ENCODE peak calls at places on chromosomes 4 and X, in four cellular contexts. Z is fibroblast of mammary gland, R is NCI-H345, T is PC-3. L is an unnamed sample.

GRCh38 chr4:169707958-169708643 is 49.6 kb downstream of the HPF1 start:
- DNase-seq in Z (peak; percentile 53), R (no peak), T (no peak), L (no peak)

GRCh38 chr4:9765091-9765490 is 16.3 kb upstream of the DRD5 start:
- DNase-seq in Z (peak; percentile 2), R (no peak), T (peak; percentile 26), L (no peak)

GRCh38 chrX:81301877-81302276 is 100.0 kb downstream of the SH3BGRL start:
- DNase-seq in Z (no peak), R (no peak), T (peak; percentile 55), L (no peak)

GRCh38 chr4:68011684-68012083 is 48.4 kb upstream of the TMPRSS11A start:
- DNase-seq in Z (no peak), R (no peak), T (no peak), L (no peak)

GRCh38 chr4:152460488-152460887 is 75.4 kb downstream of the FBXW7 start:
- DNase-seq in Z (peak; percentile 86), R (no peak), T (peak; percentile 41), L (peak; percentile 92)

GRCh38 chrX:8815460-8816065 is 14.4 kb upstream of the FAM9A start:
- DNase-seq in Z (peak; percentile 48), R (peak; percentile 59), T (peak; percentile 82), L (peak; percentile 30)

GRCh38 chrX:1249101-1249887 is 19.3 kb upstream of the CSF2RA start:
- DNase-seq in Z (no peak), R (no peak), T (peak; percentile 29), L (peak; percentile 16)

GRCh38 chr4:59249110-59249509 is 1951.0 kb upstream of the ADGRL3 start:
- DNase-seq in Z (no peak), R (no peak), T (no peak), L (no peak)

GRCh38 chr4:187893418-187893817 is 102.2 kb upstream of the ZFP42 start:
- DNase-seq in Z (no peak), R (no peak), T (no peak), L (no peak)

GRCh38 chr4:28557755-28558154 is 1697.1 kb downstream of the STIM2 start:
- DNase-seq in Z (peak; percentile 88), R (no peak), T (peak; percentile 54), L (peak; percentile 11)